ENCODE peak calls at places on chromosomes 4 and X, in nine cellular contexts. X is NCI-H1930; K is mammary epithelial cell; W is stimulated activated CD4-positive, alpha-beta T cell treated with anti-CD3 and anti-CD28 coated beads, Interleukin-15, amount 100 ng/mL, for 24 hours; P is iPS DF 6.9; C is NCI-H1436; Q is left cardiac atrium; A is NCI-H510A treated with DMSO at 0.1 percent for 48 hours; F is GM23338. D is an unnamed sample.

GRCh38 chr4:55123791-55124190 is 1.6 kb downstream of the KDR start:
- DNase-seq in X (no peak), K (no peak), W (no peak), P (no peak), C (no peak), Q (no peak), A (no peak), F (no peak), D (no peak)

GRCh38 chrX:46573896-46574336 is 351 bp downstream of the CHST7 start:
- DNase-seq in X (peak; percentile 70), K (peak; percentile 64), W (peak; percentile 69), P (no peak), C (peak; percentile 34), Q (peak; percentile 45), A (peak; percentile 32), F (peak; percentile 77), D (peak; percentile 72)

GRCh38 chr4:6179362-6179761 is 21.0 kb downstream of the JAKMIP1 start:
- DNase-seq in X (no peak), K (no peak), W (no peak), P (no peak), C (no peak), Q (no peak), A (no peak), F (no peak), D (no peak)

GRCh38 chrX:7582191-7582590 is 260.8 kb upstream of the VCX start:
- DNase-seq in X (no peak), K (no peak), W (no peak), P (no peak), C (no peak), Q (no peak), A (peak; percentile 45), F (no peak), D (no peak)

GRCh38 chr4:48033825-48034413 is 17.3 kb downstream of the NIPAL1 start:
- DNase-seq in X (no peak), K (peak; percentile 34), W (peak; percentile 75), P (no peak), C (peak; percentile 26), Q (no peak), A (peak; percentile 3), F (peak; percentile 77), D (peak; percentile 17)

GRCh38 chrX:128754130-128754529 is 701.9 kb upstream of the ACTRT1 start:
- DNase-seq in X (peak; percentile 75), K (no peak), W (no peak), P (no peak), C (no peak), Q (no peak), A (no peak), F (peak; percentile 58), D (no peak)

GRCh38 chrX:45524296-45524695 is 323.6 kb upstream of the DIPK2B start:
- DNase-seq in X (no peak), K (peak; percentile 39), W (no peak), P (no peak), C (no peak), Q (no peak), A (no peak), F (no peak), D (no peak)

GRCh38 chr4:125582302-125582701 is 267.5 kb downstream of the FAT4 start:
- DNase-seq in X (no peak), K (no peak), W (no peak), P (no peak), C (no peak), Q (no peak), A (no peak), F (no peak), D (no peak)

GRCh38 chr4:3866813-3867129 is 100.6 kb downstream of the ADRA2C start:
- DNase-seq in X (no peak), K (no peak), W (no peak), P (no peak), C (no peak), Q (peak; percentile 3), A (no peak), F (no peak), D (no peak)

GRCh38 chr4:37043342-37043741 is 201.2 kb upstream of the NWD2 start:
- DNase-seq in X (no peak), K (no peak), W (no peak), P (no peak), C (no peak), Q (no peak), A (no peak), F (no peak), D (no peak)

GRCh38 chrX:13101439-13102139 is 57.2 kb upstream of the FAM9C start:
- DNase-seq in X (no peak), K (peak; percentile 97), W (peak; percentile 61), P (no peak), C (no peak), Q (peak; percentile 77), A (no peak), F (no peak), D (no peak)

GRCh38 chrX:10203617-10204016 is 46.8 kb downstream of the CLCN4 start:
- DNase-seq in X (no peak), K (no peak), W (no peak), P (no peak), C (peak; percentile 50), Q (no peak), A (no peak), F (no peak), D (no peak)

GRCh38 chr4:82043081-82043808 is 330.5 kb downstream of the HNRNPD start:
- DNase-seq in X (no peak), K (peak; percentile 66), W (no peak), P (no peak), C (no peak), Q (no peak), A (no peak), F (peak; percentile 48), D (peak; percentile 23)

GRCh38 chr4:123477804-123478209 is 81.2 kb downstream of the SPRY1 start:
- DNase-seq in X (no peak), K (no peak), W (peak; percentile 50), P (no peak), C (no peak), Q (peak; percentile 36), A (no peak), F (no peak), D (no peak)

GRCh38 chr4:78613522-78614311 is 62.1 kb downstream of the ANXA3 start:
- DNase-seq in X (no peak), K (no peak), W (no peak), P (no peak), C (peak; percentile 14), Q (no peak), A (peak; percentile 36), F (no peak), D (no peak)

GRCh38 chrX:45824471-45824870 is 623.8 kb upstream of the DIPK2B start:
- DNase-seq in X (no peak), K (peak; percentile 98), W (peak; percentile 74), P (no peak), C (no peak), Q (peak; percentile 46), A (no peak), F (peak; percentile 27), D (peak; percentile 30)

GRCh38 chr4:1872918-1873269 is 1.7 kb downstream of the NSD2 start:
- DNase-seq in X (no peak), K (peak; percentile 60), W (peak; percentile 50), P (no peak), C (no peak), Q (no peak), A (peak; percentile 54), F (no peak), D (no peak)

GRCh38 chr4:77433102-77433733 is 172.4 kb upstream of the CXCL13 start:
- DNase-seq in X (peak; percentile 10), K (peak; percentile 44), W (peak; percentile 5), P (no peak), C (peak; percentile 50), Q (no peak), A (peak; percentile 91), F (peak; percentile 72), D (peak; percentile 64)

GRCh38 chr4:157664726-157665125 is 444.2 kb downstream of the GRIA2 start:
- DNase-seq in X (no peak), K (peak; percentile 46), W (no peak), P (no peak), C (no peak), Q (no peak), A (no peak), F (no peak), D (no peak)

GRCh38 chr4:14178421-14178820 is 550.9 kb upstream of the BOD1L1 start:
- DNase-seq in X (no peak), K (peak; percentile 37), W (no peak), P (no peak), C (no peak), Q (no peak), A (no peak), F (peak; percentile 31), D (no peak)

GRCh38 chrX:3124041-3124440 is 82.8 kb downstream of the ARSF start:
- DNase-seq in X (no peak), K (no peak), W (no peak), P (no peak), C (no peak), Q (no peak), A (no peak), F (no peak), D (no peak)

GRCh38 chr4:32145987-32146386 is 1425.8 kb downstream of the PCDH7 start:
- DNase-seq in X (no peak), K (no peak), W (no peak), P (no peak), C (no peak), Q (no peak), A (no peak), F (peak; percentile 44), D (peak; percentile 16)

GRCh38 chr4:174672276-174672675 is 150.0 kb upstream of the HPGD start:
- DNase-seq in X (no peak), K (peak; percentile 80), W (no peak), P (no peak), C (no peak), Q (no peak), A (no peak), F (no peak), D (no peak)

GRCh38 chrX:45017946-45018345 is 145.0 kb downstream of the KDM6A start:
- DNase-seq in X (no peak), K (no peak), W (no peak), P (no peak), C (no peak), Q (no peak), A (no peak), F (no peak), D (no peak)

GRCh38 chr4:120304801-120305200 is 238.2 kb upstream of the MAD2L1 start:
- DNase-seq in X (no peak), K (no peak), W (no peak), P (no peak), C (no peak), Q (no peak), A (no peak), F (no peak), D (no peak)

GRCh38 chrX:136185409-136186022 is 38.2 kb downstream of the FHL1 start:
- DNase-seq in X (no peak), K (no peak), W (no peak), P (no peak), C (no peak), Q (no peak), A (no peak), F (no peak), D (no peak)

GRCh38 chrX:44733931-44734330 is 109.9 kb upstream of the DUSP21 start:
- DNase-seq in X (no peak), K (no peak), W (no peak), P (no peak), C (no peak), Q (no peak), A (no peak), F (no peak), D (no peak)

GRCh38 chr4:158824425-158825274 is 55.8 kb downstream of the FNIP2 start:
- DNase-seq in X (no peak), K (no peak), W (no peak), P (no peak), C (no peak), Q (no peak), A (no peak), F (no peak), D (no peak)

GRCh38 chr4:158209825-158210807 is at the start of gene TMEM144:
- DNase-seq in X (no peak), K (peak; percentile 87), W (peak; percentile 76), P (peak; percentile 55), C (no peak), Q (peak; percentile 94), A (peak; percentile 65), F (peak; percentile 92), D (peak; percentile 88)

GRCh38 chrX:97050413-97050812 is 166.7 kb downstream of the RPA4 start:
- DNase-seq in X (no peak), K (no peak), W (no peak), P (no peak), C (no peak), Q (no peak), A (no peak), F (no peak), D (no peak)

GRCh38 chrX:53239474-53239873 is 14.5 kb upstream of the KDM5C start:
- DNase-seq in X (no peak), K (no peak), W (peak; percentile 60), P (no peak), C (no peak), Q (no peak), A (no peak), F (peak; percentile 20), D (no peak)